ENCODE peak calls at places on chromosome 14, in six cellular contexts. K, P, R, Q, C and M are unnamed samples.

GRCh38 chr14:100840286-100840685 is 14.4 kb downstream of the MEG3 start:
- DNase-seq in C (no peak), R (no peak), Q (no peak), K (no peak), P (no peak), M (no peak)

GRCh38 chr14:90500665-90501370 is 104.0 kb downstream of the CALM1 start:
- DNase-seq in K (no peak), R (no peak), C (no peak), P (no peak), Q (no peak), M (no peak)

GRCh38 chr14:65361920-65362319 is 50.6 kb upstream of the FUT8 start:
- DNase-seq in Q (no peak), K (no peak), C (no peak), P (no peak), R (no peak), M (no peak)

GRCh38 chr14:103142031-103142430 is 18.8 kb downstream of the TNFAIP2 start:
- DNase-seq in K (no peak), P (no peak), C (no peak), Q (no peak), R (no peak), M (no peak)

GRCh38 chr14:61774861-61775260 is 12.6 kb downstream of the SNAPC1 start:
- DNase-seq in C (no peak), R (no peak), P (no peak), K (no peak), Q (no peak), M (no peak)

GRCh38 chr14:75273272-75274044 is 5.2 kb upstream of the FOS start:
- DNase-seq in C (no peak), Q (no peak), P (no peak), K (no peak), R (no peak), M (no peak)

GRCh38 chr14:49405291-49405690 is 180.9 kb downstream of the RPS29 start:
- DNase-seq in Q (no peak), P (no peak), C (no peak), R (no peak), K (no peak), M (no peak)

GRCh38 chr14:67555518-67556090 is 22.5 kb downstream of the PLEKHH1 start:
- DNase-seq in K (no peak), C (no peak), R (no peak), Q (no peak), P (no peak), M (no peak)

GRCh38 chr14:23112359-23113178 is 6.5 kb downstream of the CEBPE start:
- DNase-seq in P (no peak), R (no peak), C (no peak), K (no peak), Q (no peak), M (no peak)

GRCh38 chr14:101763941-101764709 is 2.6 kb downstream of the PPP2R5C start:
- DNase-seq in C (no peak), K (no peak), R (no peak), P (no peak), Q (no peak), M (no peak)

GRCh38 chr14:99816642-99817041 is 23.4 kb downstream of the EML1 start:
- DNase-seq in Q (no peak), K (no peak), P (no peak), R (no peak), C (no peak), M (no peak)